ENCODE peak calls at places on chromosomes 2 and 18, in ten cellular contexts. One of them, this sample, is unnamed.

GRCh38 chr18:26565514-26565913 is 17.2 kb upstream of the KCTD1 start:
- DNase-seq in stimulated activated CD4-positive, alpha-beta T cell treated with anti-CD3 and anti-CD28 coated beads, Interleukin-4, amount 100 ng/mL, for 24 hours: no peak
- DNase-seq in retina: no peak
- DNase-seq in right cardiac atrium: no peak
- DNase-seq in fibroblast of mammary gland: no peak
- DNase-seq in transverse colon: no peak
- DNase-seq in left ventricle myocardium superior: no peak
- DNase-seq in sciatic nerve: no peak
- DNase-seq in T follicular helper cell: no peak
- DNase-seq in GM23248: no peak
- DNase-seq in this sample: no peak

GRCh38 chr18:75132068-75132467 is 76.9 kb downstream of the PTGR3 start:
- DNase-seq in left ventricle myocardium superior: no peak
- DNase-seq in transverse colon: no peak
- DNase-seq in retina: no peak
- DNase-seq in right cardiac atrium: no peak
- DNase-seq in GM23248: no peak
- DNase-seq in sciatic nerve: no peak
- DNase-seq in fibroblast of mammary gland: no peak
- DNase-seq in stimulated activated CD4-positive, alpha-beta T cell treated with anti-CD3 and anti-CD28 coated beads, Interleukin-4, amount 100 ng/mL, for 24 hours: no peak
- DNase-seq in T follicular helper cell: no peak
- DNase-seq in this sample: no peak

GRCh38 chr2:140586379-140586778 is 1544.4 kb downstream of the LRP1B start:
- DNase-seq in left ventricle myocardium superior: no peak
- DNase-seq in retina: no peak
- DNase-seq in fibroblast of mammary gland: peak
- DNase-seq in T follicular helper cell: no peak
- DNase-seq in transverse colon: peak
- DNase-seq in GM23248: peak
- DNase-seq in sciatic nerve: no peak
- DNase-seq in right cardiac atrium: no peak
- DNase-seq in stimulated activated CD4-positive, alpha-beta T cell treated with anti-CD3 and anti-CD28 coated beads, Interleukin-4, amount 100 ng/mL, for 24 hours: no peak
- DNase-seq in this sample: no peak

GRCh38 chr2:148614332-148615049 is 30.1 kb upstream of the EPC2 start:
- DNase-seq in left ventricle myocardium superior: no peak
- DNase-seq in GM23248: peak
- DNase-seq in stimulated activated CD4-positive, alpha-beta T cell treated with anti-CD3 and anti-CD28 coated beads, Interleukin-4, amount 100 ng/mL, for 24 hours: no peak
- DNase-seq in right cardiac atrium: no peak
- DNase-seq in fibroblast of mammary gland: no peak
- DNase-seq in transverse colon: peak
- DNase-seq in T follicular helper cell: no peak
- DNase-seq in sciatic nerve: no peak
- DNase-seq in retina: no peak
- DNase-seq in this sample: no peak

GRCh38 chr2:206974556-206974955 is 35.2 kb downstream of the CPO start:
- DNase-seq in right cardiac atrium: no peak
- DNase-seq in left ventricle myocardium superior: no peak
- DNase-seq in T follicular helper cell: no peak
- DNase-seq in fibroblast of mammary gland: peak
- DNase-seq in stimulated activated CD4-positive, alpha-beta T cell treated with anti-CD3 and anti-CD28 coated beads, Interleukin-4, amount 100 ng/mL, for 24 hours: no peak
- DNase-seq in retina: no peak
- DNase-seq in transverse colon: no peak
- DNase-seq in GM23248: no peak
- DNase-seq in sciatic nerve: no peak
- DNase-seq in this sample: no peak

GRCh38 chr18:31965331-31965970 is 22.5 kb upstream of the TRAPPC8 start:
- DNase-seq in T follicular helper cell: no peak
- DNase-seq in left ventricle myocardium superior: no peak
- DNase-seq in sciatic nerve: no peak
- DNase-seq in transverse colon: no peak
- DNase-seq in retina: no peak
- DNase-seq in fibroblast of mammary gland: peak
- DNase-seq in right cardiac atrium: no peak
- DNase-seq in stimulated activated CD4-positive, alpha-beta T cell treated with anti-CD3 and anti-CD28 coated beads, Interleukin-4, amount 100 ng/mL, for 24 hours: no peak
- DNase-seq in GM23248: no peak
- DNase-seq in this sample: no peak

GRCh38 chr2:198441876-198442275 is 637.5 kb downstream of the PLCL1 start:
- DNase-seq in T follicular helper cell: no peak
- DNase-seq in transverse colon: no peak
- DNase-seq in retina: no peak
- DNase-seq in fibroblast of mammary gland: no peak
- DNase-seq in GM23248: peak
- DNase-seq in left ventricle myocardium superior: no peak
- DNase-seq in right cardiac atrium: no peak
- DNase-seq in stimulated activated CD4-positive, alpha-beta T cell treated with anti-CD3 and anti-CD28 coated beads, Interleukin-4, amount 100 ng/mL, for 24 hours: no peak
- DNase-seq in sciatic nerve: no peak
- DNase-seq in this sample: no peak

GRCh38 chr18:45621068-45621511 is 5.8 kb downstream of the SLC14A2 start:
- DNase-seq in left ventricle myocardium superior: peak
- DNase-seq in right cardiac atrium: peak
- DNase-seq in retina: peak
- DNase-seq in stimulated activated CD4-positive, alpha-beta T cell treated with anti-CD3 and anti-CD28 coated beads, Interleukin-4, amount 100 ng/mL, for 24 hours: peak
- DNase-seq in T follicular helper cell: peak
- DNase-seq in transverse colon: peak
- DNase-seq in fibroblast of mammary gland: peak
- DNase-seq in GM23248: peak
- DNase-seq in sciatic nerve: peak
- DNase-seq in this sample: peak

GRCh38 chr2:152466041-152466440 is 131.1 kb downstream of the FMNL2 start:
- DNase-seq in T follicular helper cell: no peak
- DNase-seq in retina: no peak
- DNase-seq in sciatic nerve: no peak
- DNase-seq in left ventricle myocardium superior: no peak
- DNase-seq in stimulated activated CD4-positive, alpha-beta T cell treated with anti-CD3 and anti-CD28 coated beads, Interleukin-4, amount 100 ng/mL, for 24 hours: no peak
- DNase-seq in transverse colon: no peak
- DNase-seq in fibroblast of mammary gland: no peak
- DNase-seq in GM23248: no peak
- DNase-seq in right cardiac atrium: no peak
- DNase-seq in this sample: no peak

GRCh38 chr2:26245231-26245732 is 543 bp downstream of the HADHB start:
- DNase-seq in retina: no peak
- DNase-seq in T follicular helper cell: peak
- DNase-seq in stimulated activated CD4-positive, alpha-beta T cell treated with anti-CD3 and anti-CD28 coated beads, Interleukin-4, amount 100 ng/mL, for 24 hours: peak
- DNase-seq in left ventricle myocardium superior: no peak
- DNase-seq in sciatic nerve: peak
- DNase-seq in transverse colon: peak
- DNase-seq in GM23248: peak
- DNase-seq in right cardiac atrium: no peak
- DNase-seq in fibroblast of mammary gland: peak
- DNase-seq in this sample: peak

GRCh38 chr2:115162454-115163293 is 720.2 kb downstream of the DPP10 start:
- DNase-seq in GM23248: peak
- DNase-seq in retina: no peak
- DNase-seq in T follicular helper cell: no peak
- DNase-seq in transverse colon: no peak
- DNase-seq in sciatic nerve: no peak
- DNase-seq in fibroblast of mammary gland: no peak
- DNase-seq in stimulated activated CD4-positive, alpha-beta T cell treated with anti-CD3 and anti-CD28 coated beads, Interleukin-4, amount 100 ng/mL, for 24 hours: no peak
- DNase-seq in right cardiac atrium: peak
- DNase-seq in left ventricle myocardium superior: no peak
- DNase-seq in this sample: no peak

GRCh38 chr2:28209312-28209711 is 183.3 kb upstream of the FOSL2 start:
- DNase-seq in right cardiac atrium: no peak
- DNase-seq in sciatic nerve: no peak
- DNase-seq in retina: no peak
- DNase-seq in stimulated activated CD4-positive, alpha-beta T cell treated with anti-CD3 and anti-CD28 coated beads, Interleukin-4, amount 100 ng/mL, for 24 hours: no peak
- DNase-seq in fibroblast of mammary gland: peak
- DNase-seq in GM23248: no peak
- DNase-seq in T follicular helper cell: no peak
- DNase-seq in transverse colon: peak
- DNase-seq in left ventricle myocardium superior: no peak
- DNase-seq in this sample: no peak

GRCh38 chr2:180571559-180571958 is 408.8 kb upstream of the UBE2E3 start:
- DNase-seq in retina: no peak
- DNase-seq in right cardiac atrium: no peak
- DNase-seq in transverse colon: no peak
- DNase-seq in GM23248: peak
- DNase-seq in T follicular helper cell: no peak
- DNase-seq in stimulated activated CD4-positive, alpha-beta T cell treated with anti-CD3 and anti-CD28 coated beads, Interleukin-4, amount 100 ng/mL, for 24 hours: no peak
- DNase-seq in sciatic nerve: no peak
- DNase-seq in fibroblast of mammary gland: peak
- DNase-seq in left ventricle myocardium superior: no peak
- DNase-seq in this sample: no peak

GRCh38 chr18:48408111-48408726 is 964 bp downstream of the ZBTB7C start:
- DNase-seq in retina: peak
- DNase-seq in left ventricle myocardium superior: peak
- DNase-seq in T follicular helper cell: no peak
- DNase-seq in sciatic nerve: no peak
- DNase-seq in fibroblast of mammary gland: no peak
- DNase-seq in GM23248: no peak
- DNase-seq in stimulated activated CD4-positive, alpha-beta T cell treated with anti-CD3 and anti-CD28 coated beads, Interleukin-4, amount 100 ng/mL, for 24 hours: no peak
- DNase-seq in transverse colon: no peak
- DNase-seq in right cardiac atrium: peak
- DNase-seq in this sample: no peak

GRCh38 chr2:207854484-207855386 is 85.0 kb upstream of the FZD5 start:
- DNase-seq in GM23248: peak
- DNase-seq in transverse colon: no peak
- DNase-seq in left ventricle myocardium superior: no peak
- DNase-seq in right cardiac atrium: no peak
- DNase-seq in T follicular helper cell: no peak
- DNase-seq in stimulated activated CD4-positive, alpha-beta T cell treated with anti-CD3 and anti-CD28 coated beads, Interleukin-4, amount 100 ng/mL, for 24 hours: no peak
- DNase-seq in sciatic nerve: no peak
- DNase-seq in retina: no peak
- DNase-seq in fibroblast of mammary gland: peak
- DNase-seq in this sample: no peak

GRCh38 chr2:168457177-168457905 is 1.3 kb downstream of the CERS6 start:
- DNase-seq in retina: no peak
- DNase-seq in right cardiac atrium: no peak
- DNase-seq in T follicular helper cell: no peak
- DNase-seq in GM23248: no peak
- DNase-seq in left ventricle myocardium superior: no peak
- DNase-seq in fibroblast of mammary gland: no peak
- DNase-seq in transverse colon: no peak
- DNase-seq in stimulated activated CD4-positive, alpha-beta T cell treated with anti-CD3 and anti-CD28 coated beads, Interleukin-4, amount 100 ng/mL, for 24 hours: no peak
- DNase-seq in sciatic nerve: no peak
- DNase-seq in this sample: no peak

GRCh38 chr2:222213084-222213483 is 85.7 kb downstream of the PAX3 start:
- DNase-seq in GM23248: no peak
- DNase-seq in stimulated activated CD4-positive, alpha-beta T cell treated with anti-CD3 and anti-CD28 coated beads, Interleukin-4, amount 100 ng/mL, for 24 hours: no peak
- DNase-seq in sciatic nerve: no peak
- DNase-seq in right cardiac atrium: no peak
- DNase-seq in retina: no peak
- DNase-seq in fibroblast of mammary gland: no peak
- DNase-seq in T follicular helper cell: no peak
- DNase-seq in transverse colon: no peak
- DNase-seq in left ventricle myocardium superior: no peak
- DNase-seq in this sample: no peak

GRCh38 chr2:41853427-41854191 is 194.2 kb upstream of the PKDCC start:
- DNase-seq in transverse colon: peak
- DNase-seq in sciatic nerve: peak
- DNase-seq in stimulated activated CD4-positive, alpha-beta T cell treated with anti-CD3 and anti-CD28 coated beads, Interleukin-4, amount 100 ng/mL, for 24 hours: no peak
- DNase-seq in left ventricle myocardium superior: no peak
- DNase-seq in GM23248: peak
- DNase-seq in retina: peak
- DNase-seq in T follicular helper cell: no peak
- DNase-seq in right cardiac atrium: no peak
- DNase-seq in fibroblast of mammary gland: peak
- DNase-seq in this sample: no peak

GRCh38 chr2:31131871-31132270 is 6.4 kb downstream of the GALNT14 start:
- DNase-seq in retina: no peak
- DNase-seq in T follicular helper cell: no peak
- DNase-seq in transverse colon: no peak
- DNase-seq in fibroblast of mammary gland: no peak
- DNase-seq in left ventricle myocardium superior: no peak
- DNase-seq in sciatic nerve: no peak
- DNase-seq in stimulated activated CD4-positive, alpha-beta T cell treated with anti-CD3 and anti-CD28 coated beads, Interleukin-4, amount 100 ng/mL, for 24 hours: no peak
- DNase-seq in right cardiac atrium: no peak
- DNase-seq in GM23248: no peak
- DNase-seq in this sample: no peak

GRCh38 chr18:13103366-13103765 is 112.2 kb downstream of the CEP192 start:
- DNase-seq in transverse colon: no peak
- DNase-seq in right cardiac atrium: no peak
- DNase-seq in sciatic nerve: no peak
- DNase-seq in left ventricle myocardium superior: no peak
- DNase-seq in stimulated activated CD4-positive, alpha-beta T cell treated with anti-CD3 and anti-CD28 coated beads, Interleukin-4, amount 100 ng/mL, for 24 hours: no peak
- DNase-seq in T follicular helper cell: no peak
- DNase-seq in retina: no peak
- DNase-seq in fibroblast of mammary gland: peak
- DNase-seq in GM23248: peak
- DNase-seq in this sample: no peak

GRCh38 chr2:65436825-65437221 is 4.4 kb upstream of the SPRED2 start:
- DNase-seq in retina: no peak
- DNase-seq in GM23248: peak
- DNase-seq in sciatic nerve: no peak
- DNase-seq in transverse colon: no peak
- DNase-seq in T follicular helper cell: no peak
- DNase-seq in stimulated activated CD4-positive, alpha-beta T cell treated with anti-CD3 and anti-CD28 coated beads, Interleukin-4, amount 100 ng/mL, for 24 hours: peak
- DNase-seq in fibroblast of mammary gland: no peak
- DNase-seq in left ventricle myocardium superior: no peak
- DNase-seq in right cardiac atrium: no peak
- DNase-seq in this sample: peak

GRCh38 chr18:4842287-4842686 is 354.8 kb downstream of the AKAIN1 start:
- DNase-seq in sciatic nerve: no peak
- DNase-seq in right cardiac atrium: no peak
- DNase-seq in retina: no peak
- DNase-seq in left ventricle myocardium superior: no peak
- DNase-seq in stimulated activated CD4-positive, alpha-beta T cell treated with anti-CD3 and anti-CD28 coated beads, Interleukin-4, amount 100 ng/mL, for 24 hours: no peak
- DNase-seq in GM23248: no peak
- DNase-seq in fibroblast of mammary gland: no peak
- DNase-seq in transverse colon: no peak
- DNase-seq in T follicular helper cell: no peak
- DNase-seq in this sample: no peak

GRCh38 chr2:102410952-102411351 is 12.0 kb upstream of the IL18RAP start:
- DNase-seq in GM23248: no peak
- DNase-seq in right cardiac atrium: no peak
- DNase-seq in T follicular helper cell: no peak
- DNase-seq in stimulated activated CD4-positive, alpha-beta T cell treated with anti-CD3 and anti-CD28 coated beads, Interleukin-4, amount 100 ng/mL, for 24 hours: no peak
- DNase-seq in fibroblast of mammary gland: no peak
- DNase-seq in left ventricle myocardium superior: no peak
- DNase-seq in retina: no peak
- DNase-seq in sciatic nerve: no peak
- DNase-seq in transverse colon: no peak
- DNase-seq in this sample: no peak

GRCh38 chr2:105431367-105432088 is 32.7 kb upstream of the FHL2 start:
- DNase-seq in GM23248: peak
- DNase-seq in stimulated activated CD4-positive, alpha-beta T cell treated with anti-CD3 and anti-CD28 coated beads, Interleukin-4, amount 100 ng/mL, for 24 hours: no peak
- DNase-seq in retina: no peak
- DNase-seq in right cardiac atrium: peak
- DNase-seq in fibroblast of mammary gland: peak
- DNase-seq in left ventricle myocardium superior: peak
- DNase-seq in transverse colon: peak
- DNase-seq in T follicular helper cell: no peak
- DNase-seq in sciatic nerve: peak
- DNase-seq in this sample: no peak

GRCh38 chr2:26621469-26622199 is 19.5 kb downstream of the CIB4 start:
- DNase-seq in transverse colon: no peak
- DNase-seq in retina: no peak
- DNase-seq in sciatic nerve: no peak
- DNase-seq in T follicular helper cell: no peak
- DNase-seq in right cardiac atrium: no peak
- DNase-seq in left ventricle myocardium superior: no peak
- DNase-seq in GM23248: peak
- DNase-seq in fibroblast of mammary gland: peak
- DNase-seq in stimulated activated CD4-positive, alpha-beta T cell treated with anti-CD3 and anti-CD28 coated beads, Interleukin-4, amount 100 ng/mL, for 24 hours: no peak
- DNase-seq in this sample: no peak

GRCh38 chr2:240401781-240402551 is 33.5 kb upstream of the GPC1 start:
- DNase-seq in GM23248: no peak
- DNase-seq in transverse colon: no peak
- DNase-seq in stimulated activated CD4-positive, alpha-beta T cell treated with anti-CD3 and anti-CD28 coated beads, Interleukin-4, amount 100 ng/mL, for 24 hours: no peak
- DNase-seq in right cardiac atrium: peak
- DNase-seq in sciatic nerve: peak
- DNase-seq in retina: no peak
- DNase-seq in T follicular helper cell: no peak
- DNase-seq in fibroblast of mammary gland: no peak
- DNase-seq in left ventricle myocardium superior: peak
- DNase-seq in this sample: no peak

GRCh38 chr2:108182489-108182888 is 57.3 kb upstream of the SULT1C3 start:
- DNase-seq in transverse colon: peak
- DNase-seq in fibroblast of mammary gland: peak
- DNase-seq in left ventricle myocardium superior: no peak
- DNase-seq in right cardiac atrium: no peak
- DNase-seq in sciatic nerve: no peak
- DNase-seq in GM23248: peak
- DNase-seq in T follicular helper cell: no peak
- DNase-seq in stimulated activated CD4-positive, alpha-beta T cell treated with anti-CD3 and anti-CD28 coated beads, Interleukin-4, amount 100 ng/mL, for 24 hours: no peak
- DNase-seq in retina: no peak
- DNase-seq in this sample: no peak

GRCh38 chr2:12091201-12091806 is 344.9 kb downstream of the LPIN1 start:
- DNase-seq in right cardiac atrium: no peak
- DNase-seq in GM23248: peak
- DNase-seq in stimulated activated CD4-positive, alpha-beta T cell treated with anti-CD3 and anti-CD28 coated beads, Interleukin-4, amount 100 ng/mL, for 24 hours: no peak
- DNase-seq in retina: no peak
- DNase-seq in fibroblast of mammary gland: no peak
- DNase-seq in left ventricle myocardium superior: no peak
- DNase-seq in transverse colon: no peak
- DNase-seq in sciatic nerve: no peak
- DNase-seq in T follicular helper cell: no peak
- DNase-seq in this sample: no peak